ENCODE peak calls at places on chromosome 19, in seven cellular contexts. U is B cell, Q is KBM-7, C is esophagus squamous epithelium, R is T-cell, Y is NCI-H2081, F is non-pigmented ciliary epithelial cell. J is an unnamed sample.

GRCh38 chr19:7515091-7515470 is 822 bp upstream of the ZNF358 start:
- DNase-seq in F (no peak), U (no peak), Q (no peak), Y (no peak), R (no peak), C (no peak), J (no peak)

GRCh38 chr19:19578241-19578640 is 40.2 kb downstream of the CILP2 start:
- DNase-seq in F (no peak), U (no peak), C (no peak), Q (no peak), R (no peak), Y (peak), J (no peak)

GRCh38 chr19:1027020-1027952 is 878 bp downstream of the CNN2 start:
- DNase-seq in R (peak), F (no peak), U (peak), C (no peak), Q (peak), Y (no peak), J (no peak)

GRCh38 chr19:30226464-30227070 is 145.6 kb upstream of the ZNF536 start:
- DNase-seq in R (no peak), C (no peak), Q (no peak), Y (no peak), F (no peak), U (no peak), J (no peak)

GRCh38 chr19:17073869-17074627 is 1.2 kb downstream of the HAUS8 start:
- DNase-seq in Q (no peak), F (no peak), U (peak), Y (peak), R (no peak), C (no peak), J (no peak)

GRCh38 chr19:2888739-2889224 is 11.9 kb upstream of the ZNF57 start:
- DNase-seq in U (peak), F (no peak), C (no peak), R (peak), Y (no peak), Q (no peak), J (peak)

GRCh38 chr19:41521860-41522555 is 54.0 kb upstream of the CEACAM21 start:
- DNase-seq in F (no peak), R (peak), U (no peak), C (no peak), Q (no peak), Y (no peak), J (no peak)

GRCh38 chr19:55392820-55393219 is 7.1 kb downstream of the RPL28 start:
- DNase-seq in C (no peak), F (no peak), Q (no peak), Y (no peak), U (no peak), R (no peak), J (no peak)

GRCh38 chr19:16384688-16385087 is 60.1 kb downstream of the KLF2 start:
- DNase-seq in U (no peak), Q (no peak), R (no peak), C (no peak), F (no peak), Y (no peak), J (no peak)

GRCh38 chr19:52896431-52897148 is 845 bp downstream of the ZNF320 start:
- DNase-seq in Y (peak), C (no peak), U (no peak), F (no peak), R (peak), Q (no peak), J (no peak)

GRCh38 chr19:19205416-19206410 is 2.5 kb upstream of the NR2C2AP start:
- DNase-seq in U (no peak), Q (no peak), C (no peak), Y (no peak), F (no peak), R (no peak), J (no peak)

GRCh38 chr19:15289673-15290072 is 42.7 kb downstream of the BRD4 start:
- DNase-seq in F (no peak), Q (no peak), Y (no peak), U (no peak), C (no peak), R (no peak), J (no peak)

GRCh38 chr19:48746738-48747575 is at the start of gene IZUMO1:
- DNase-seq in C (no peak), F (peak), U (no peak), Q (no peak), R (peak), Y (no peak), J (no peak)

GRCh38 chr19:48419158-48419920 is 25.9 kb downstream of the GRIN2D start:
- DNase-seq in R (peak), U (peak), Y (peak), C (no peak), F (no peak), Q (peak), J (no peak)

GRCh38 chr19:57241181-57241580 is 749 bp downstream of the ZNF805 start:
- DNase-seq in C (no peak), F (no peak), Q (no peak), Y (no peak), U (no peak), R (no peak), J (no peak)

GRCh38 chr19:41706741-41707501 is 1.5 kb upstream of the CEACAM5 start:
- DNase-seq in U (peak), Y (peak), Q (peak), R (peak), C (no peak), F (no peak), J (no peak)

GRCh38 chr19:38644719-38645118 is 2.7 kb upstream of the ACTN4 start:
- DNase-seq in Q (no peak), F (no peak), C (no peak), U (no peak), Y (no peak), R (no peak), J (no peak)

GRCh38 chr19:39599116-39599515 is 3.2 kb upstream of the LGALS13 start:
- DNase-seq in Y (no peak), R (no peak), C (no peak), U (no peak), F (no peak), Q (peak), J (no peak)

GRCh38 chr19:18128044-18128443 is 24.9 kb upstream of the PIK3R2 start:
- DNase-seq in Y (no peak), C (no peak), F (no peak), Q (no peak), R (no peak), U (no peak), J (no peak)

GRCh38 chr19:33763661-33764343 is 32.9 kb upstream of the KCTD15 start:
- DNase-seq in Y (no peak), U (no peak), F (no peak), R (no peak), C (no peak), Q (no peak), J (no peak)

GRCh38 chr19:38733493-38734175 is 10.6 kb downstream of the CAPN12 start:
- DNase-seq in C (no peak), R (no peak), Y (no peak), U (no peak), Q (no peak), F (no peak), J (peak)

GRCh38 chr19:16892868-16893685 is 4.3 kb downstream of the F2RL3 start:
- DNase-seq in R (no peak), Y (no peak), F (no peak), C (no peak), U (no peak), Q (no peak), J (no peak)

GRCh38 chr19:8334458-8335342 is 8.4 kb downstream of the KANK3 start:
- DNase-seq in Q (no peak), U (no peak), F (no peak), R (no peak), C (no peak), Y (peak), J (no peak)

GRCh38 chr19:662207-662961 is 630 bp downstream of the RNF126 start:
- DNase-seq in Q (peak), Y (peak), U (peak), C (no peak), F (no peak), R (peak), J (no peak)

GRCh38 chr19:42207767-42208259 is 9.7 kb downstream of the DEDD2 start:
- DNase-seq in C (no peak), Y (no peak), F (peak), Q (no peak), R (no peak), U (no peak), J (no peak)

GRCh38 chr19:40443930-40444180 is 280 bp downstream of the SERTAD3 start:
- DNase-seq in Y (no peak), F (no peak), U (no peak), R (no peak), Q (no peak), C (no peak), J (no peak)

GRCh38 chr19:990119-990571 is 6.0 kb downstream of the WDR18 start:
- DNase-seq in U (no peak), F (no peak), Y (no peak), Q (no peak), R (no peak), C (no peak), J (peak)

GRCh38 chr19:41302624-41303351 is 7.2 kb upstream of the CCDC97 start:
- DNase-seq in Y (no peak), C (no peak), Q (peak), U (peak), R (peak), F (no peak), J (no peak)

GRCh38 chr19:49057636-49058234 is at the start of gene CGB7:
- DNase-seq in R (peak), C (no peak), F (no peak), Y (no peak), U (no peak), Q (no peak), J (no peak)

GRCh38 chr19:57382806-57383488 is 6.7 kb upstream of the ZNF548 start:
- DNase-seq in R (no peak), F (no peak), Y (no peak), Q (no peak), U (no peak), C (no peak), J (no peak)

GRCh38 chr19:677201-677600 is 1.0 kb downstream of the FSTL3 start:
- DNase-seq in F (no peak), R (no peak), U (no peak), Y (no peak), C (no peak), Q (no peak), J (peak)

GRCh38 chr19:11659612-11660011 is 62.3 kb downstream of the ZNF627 start:
- DNase-seq in Y (no peak), C (no peak), U (no peak), Q (peak), F (no peak), R (no peak), J (no peak)

GRCh38 chr19:11693505-11694499 is 44.9 kb downstream of the ZNF823 start:
- DNase-seq in R (no peak), Y (peak), Q (peak), F (peak), C (no peak), U (no peak), J (no peak)

GRCh38 chr19:4699826-4700572 is 23.6 kb downstream of the DPP9 start:
- DNase-seq in F (no peak), C (no peak), Y (no peak), R (no peak), U (no peak), Q (no peak), J (no peak)

GRCh38 chr19:38073806-38074685 is 150.0 kb downstream of the DPF1 start:
- DNase-seq in F (no peak), Q (no peak), Y (no peak), C (no peak), U (no peak), R (no peak), J (no peak)